ENCODE peak calls at places on chromosomes 5 and 9, in seven cellular contexts. V is PC-3, H is psoas muscle, N is left ventricle myocardium inferior, T is A549, X is suprapubic skin, Y is hepatocyte. A is an unnamed sample.
A peak's percentile ranks its signal among the peaks of the same experiment; 100 is the strongest.

GRCh38 chr5:124661317-124662141 is 84.9 kb downstream of the ZNF608 start:
- DNase-seq in V (peak; percentile 67), Y (peak; percentile 85), H (no peak), N (no peak), T (peak; percentile 97), X (no peak), A (no peak)

GRCh38 chr9:126000731-126001580 is 253.8 kb downstream of the PBX3 start:
- DNase-seq in N (no peak), H (no peak), V (no peak), X (no peak), Y (no peak), T (no peak), A (no peak)

GRCh38 chr5:137638841-137639240 is 97.0 kb downstream of the KLHL3 start:
- DNase-seq in T (no peak), Y (no peak), H (no peak), V (no peak), N (no peak), X (no peak), A (no peak)

GRCh38 chr5:137516251-137516797 is 17.2 kb upstream of the SPOCK1 start:
- DNase-seq in X (no peak), Y (no peak), V (no peak), H (no peak), T (no peak), N (no peak), A (no peak)

GRCh38 chr5:147713550-147714295 is 68.8 kb downstream of the JAKMIP2 start:
- DNase-seq in T (no peak), V (peak; percentile 52), X (no peak), Y (no peak), H (no peak), N (no peak), A (no peak)

GRCh38 chr9:125700791-125701190 is 6.2 kb downstream of the MAPKAP1 start:
- DNase-seq in H (no peak), N (no peak), V (no peak), X (no peak), T (no peak), Y (no peak), A (no peak)

GRCh38 chr9:94760646-94761045 is 34.1 kb downstream of the AOPEP start:
- DNase-seq in V (no peak), H (no peak), T (no peak), X (no peak), N (no peak), Y (no peak), A (no peak)

GRCh38 chr5:83126501-83126900 is 49.2 kb downstream of the XRCC4 start:
- DNase-seq in H (no peak), Y (no peak), T (no peak), X (no peak), V (no peak), N (no peak), A (no peak)

GRCh38 chr9:68492801-68493200 is 47.9 kb downstream of the TMEM252 start:
- DNase-seq in X (no peak), H (no peak), Y (no peak), T (no peak), N (no peak), V (no peak), A (no peak)

GRCh38 chr5:95975703-95976102 is 14.1 kb upstream of the ELL2 start:
- DNase-seq in N (no peak), H (no peak), Y (no peak), T (no peak), V (no peak), X (no peak), A (no peak)

GRCh38 chr9:132059351-132059750 is 20.3 kb downstream of the MED27 start:
- DNase-seq in H (no peak), V (no peak), T (no peak), N (no peak), X (no peak), Y (no peak), A (no peak)

GRCh38 chr9:121026260-121026691 is 23.8 kb downstream of the C5 start:
- DNase-seq in Y (no peak), N (no peak), V (peak; percentile 78), H (no peak), X (no peak), T (peak; percentile 91), A (no peak)

DNA sequence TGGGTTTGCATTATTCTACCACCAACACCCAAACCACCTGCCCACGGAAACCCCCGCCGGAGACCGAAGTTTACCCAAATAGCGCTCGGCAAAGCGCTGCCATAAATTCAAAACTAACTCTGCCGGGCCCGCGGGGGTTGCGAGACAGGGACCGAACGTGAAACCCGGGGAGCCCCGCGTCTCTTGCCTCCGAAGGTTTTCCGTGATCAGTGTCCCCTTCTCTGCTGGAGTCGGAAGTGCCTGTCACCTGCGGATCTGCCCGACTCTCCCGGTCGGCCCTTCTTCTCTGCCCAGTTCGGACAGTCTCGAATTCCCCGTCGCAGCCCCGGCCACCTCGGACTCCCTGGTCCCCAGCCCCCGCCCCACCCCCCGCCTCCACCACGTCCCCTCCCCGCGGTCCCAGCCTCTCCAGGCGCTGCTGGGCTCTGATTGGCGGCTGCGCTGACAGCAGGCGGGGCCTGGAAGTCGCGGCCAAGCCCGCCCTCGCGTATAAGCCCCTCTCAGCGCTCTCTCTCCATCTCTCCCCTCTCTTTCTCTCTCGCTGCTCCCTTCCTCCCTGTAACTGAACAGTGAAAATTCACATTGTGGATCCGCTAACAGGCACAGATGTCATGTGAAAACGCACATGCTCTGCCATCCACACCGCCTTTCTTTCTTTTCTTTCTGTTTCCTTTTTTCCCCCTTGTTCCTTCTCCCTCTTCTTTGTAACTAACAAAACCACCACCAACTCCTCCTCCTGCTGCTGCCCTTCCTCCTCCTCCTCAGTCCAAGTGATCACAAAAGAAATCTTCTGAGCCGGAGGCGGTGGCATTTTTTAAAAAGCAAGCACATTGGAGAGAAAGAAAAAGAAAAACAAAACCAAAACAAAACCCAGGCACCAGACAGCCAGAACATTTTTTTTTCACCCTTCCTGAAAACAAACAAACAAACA is at the start of gene RORB:
- DNase-seq in X (no peak), V (no peak), N (peak; percentile 77), T (peak; percentile 18), Y (peak; percentile 68), H (peak; percentile 43), A (no peak)
- H3K27ac ChIP-seq in X (no peak within 1 kb of the TSS), V (no peak within 1 kb of the TSS), N (peak within 1 kb of the TSS; percentile 73), T (no peak within 1 kb of the TSS), Y (no peak within 1 kb of the TSS), H (no peak within 1 kb of the TSS), A (no peak within 1 kb of the TSS)

DNA sequence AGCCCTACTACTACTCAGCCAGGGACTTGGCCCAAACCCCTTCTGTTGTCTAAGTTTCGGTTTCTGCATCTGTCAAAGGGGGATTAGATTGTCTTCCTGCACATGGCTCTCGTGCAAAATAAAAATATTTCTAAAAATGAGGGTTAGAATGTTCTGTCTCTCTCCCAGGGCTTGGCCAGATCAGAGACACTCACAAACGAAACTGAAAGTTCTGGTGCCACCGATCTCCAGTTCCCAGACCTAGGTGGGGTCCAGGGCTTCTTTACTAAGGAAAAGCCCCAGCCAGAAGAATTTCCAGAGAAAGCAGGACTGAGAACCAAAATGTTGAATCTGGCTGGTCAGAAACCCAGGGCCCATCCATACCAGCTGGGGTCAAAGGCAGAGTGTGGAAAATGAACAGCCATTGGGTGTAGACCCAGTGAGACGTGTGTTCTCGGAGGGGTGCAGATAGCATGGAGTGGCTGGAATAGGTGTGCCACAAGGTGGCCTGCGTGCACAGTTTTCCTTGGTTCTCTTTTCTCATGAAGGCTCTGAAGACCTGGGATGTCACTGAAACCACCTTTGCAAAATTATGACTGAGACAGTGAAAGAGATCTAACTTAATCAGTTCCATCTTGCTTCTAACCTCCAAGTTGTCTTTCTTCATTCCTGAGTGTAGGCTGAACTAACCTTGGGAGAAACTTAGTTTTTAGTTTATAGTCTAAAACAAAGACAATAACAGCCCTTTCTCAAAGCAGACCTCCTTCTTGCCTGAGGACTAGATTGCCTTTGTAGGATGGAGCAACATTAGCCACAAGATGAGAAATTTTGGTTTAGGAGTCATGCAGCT is 2.2 kb upstream of the SLC23A1 start:
- DNase-seq in V (no peak), Y (no peak), X (no peak), H (no peak), N (no peak), T (no peak), A (no peak)
- TF ChIP-seq CTCF in V (peak; percentile 34), Y (no peak), X (no peak), H (peak; percentile 41), N (peak; percentile 62), T (no peak), A (no peak)

GRCh38 chr9:137114220-137114612 is 317 bp downstream of the DPP7 start:
- DNase-seq in N (no peak), Y (no peak), H (no peak), X (no peak), T (no peak), V (no peak), A (no peak)

GRCh38 chr9:137116728-137117127 is 2.2 kb upstream of the DPP7 start:
- DNase-seq in H (no peak), Y (peak; percentile 69), V (no peak), T (no peak), X (no peak), N (peak; percentile 41), A (no peak)

GRCh38 chr9:137114613-137115393 is at the start of gene DPP7:
- DNase-seq in N (peak; percentile 82), X (no peak), Y (peak; percentile 82), T (peak; percentile 59), H (peak; percentile 77), V (peak; percentile 41), A (no peak)

GRCh38 chr9:137116027-137116507 is 1.5 kb upstream of the DPP7 start:
- DNase-seq in V (no peak), X (no peak), Y (no peak), H (no peak), N (no peak), T (no peak), A (no peak)

DNA sequence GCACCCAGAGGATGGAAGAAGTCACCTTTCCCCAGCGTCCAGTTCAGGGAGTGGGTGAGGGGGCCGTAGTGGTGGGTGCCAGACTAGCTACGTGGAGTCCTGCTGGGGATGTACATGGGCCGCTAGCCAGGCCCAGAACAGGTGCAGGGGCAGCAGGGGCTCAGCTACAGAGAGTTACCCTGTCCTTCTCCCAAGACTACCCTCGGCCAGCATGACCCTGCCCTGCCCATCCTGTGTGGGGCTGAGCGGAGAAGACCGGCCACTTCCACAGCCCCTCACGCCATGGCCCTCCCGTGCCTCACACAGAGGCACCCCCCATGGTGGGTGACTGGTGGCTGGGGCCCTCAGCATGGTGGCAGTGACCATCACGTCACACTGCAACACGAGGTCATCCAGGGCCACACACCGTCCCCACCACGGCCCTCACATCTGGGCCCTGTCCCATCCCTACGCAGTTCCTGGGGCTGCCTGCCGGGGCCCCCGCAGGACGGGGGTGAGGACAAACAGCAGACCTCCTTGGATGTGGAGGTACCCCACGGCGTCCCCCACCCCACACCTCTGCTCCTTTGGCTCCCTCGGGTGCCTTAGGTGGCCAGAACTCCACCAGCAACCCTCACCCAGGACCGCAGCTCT is 977 bp upstream of the DPP7 start:
- DNase-seq in X (no peak), V (no peak), N (no peak), H (no peak), T (peak; percentile 3), Y (no peak), A (no peak)
- H3K4me3 ChIP-seq in X (no peak overlapping the region), V (peak overlapping the region; percentile 70), N (peak overlapping the region; percentile 94), H (peak overlapping the region; percentile 81), T (peak overlapping the region; percentile 69), Y (no peak overlapping the region), A (peak overlapping the region; percentile 93)

DNA sequence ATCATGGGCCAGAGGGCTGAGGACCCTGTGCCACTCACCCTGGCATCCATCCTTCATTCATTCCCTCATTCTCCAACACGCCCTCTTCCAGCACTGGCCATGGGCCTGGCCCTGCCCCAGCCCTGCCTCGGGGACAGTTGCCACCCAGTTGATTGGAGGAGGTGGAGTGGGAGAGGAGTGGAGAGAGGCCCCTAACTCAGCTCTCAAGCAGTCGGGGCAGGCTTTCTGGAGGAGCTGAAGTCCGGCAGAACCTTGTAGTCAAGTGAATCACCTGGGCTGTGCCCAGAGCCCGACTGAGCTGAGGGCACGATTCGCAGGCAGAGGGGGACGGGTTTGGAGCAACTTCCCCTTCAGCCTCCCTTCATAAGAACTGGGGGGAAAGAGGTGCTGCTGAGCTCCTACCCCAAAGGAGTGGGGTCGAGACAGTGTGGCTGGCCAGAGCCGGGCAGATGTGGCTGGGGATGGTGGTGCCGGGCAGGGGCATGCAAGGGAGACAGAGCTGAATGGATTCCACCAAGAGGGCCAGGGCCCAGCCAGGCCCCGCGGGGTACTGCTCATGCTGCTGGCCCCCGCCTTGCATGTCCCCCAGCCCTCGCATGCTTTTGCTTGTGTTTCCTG is 29.7 kb downstream of the DNM1 start:
- DNase-seq in X (no peak), Y (peak; percentile 3), H (no peak), V (no peak), T (no peak), N (no peak), A (peak; percentile 70)
- H3K27ac ChIP-seq in X (peak overlapping the region; percentile 66), Y (no peak overlapping the region), H (no peak overlapping the region), V (no peak overlapping the region), T (peak overlapping the region; percentile 27), N (no peak overlapping the region), A (no peak overlapping the region)